ENCODE peak calls at places on chromosomes 7 and 10, in ten cellular contexts. One of them, this sample, is unnamed.

GRCh38 chr7:74289018-74289659 is at the start of gene CLIP2:
- DNase-seq in fibroblast of lung: peak; percentile 82
- DNase-seq in Peyer's patch: peak; percentile 93
- DNase-seq in heart right ventricle: peak; percentile 85
- DNase-seq in keratinocyte: no peak
- DNase-seq in cardiac muscle cell: peak; percentile 90
- DNase-seq in heart left ventricle: peak; percentile 84
- DNase-seq in ovary: peak; percentile 89
- DNase-seq in stomach: peak; percentile 84
- DNase-seq in IMR-90: peak; percentile 77
- DNase-seq in this sample: peak; percentile 79

GRCh38 chr10:77837248-77837924 is 89.2 kb downstream of the DLG5 start:
- DNase-seq in fibroblast of lung: peak; percentile 39
- DNase-seq in IMR-90: peak; percentile 78
- DNase-seq in heart left ventricle: no peak
- DNase-seq in ovary: no peak
- DNase-seq in keratinocyte: no peak
- DNase-seq in stomach: peak; percentile 31
- DNase-seq in heart right ventricle: no peak
- DNase-seq in cardiac muscle cell: peak; percentile 71
- DNase-seq in Peyer's patch: peak; percentile 49
- DNase-seq in this sample: peak; percentile 51

GRCh38 chr10:62850646-62851045 is 34.5 kb upstream of the EGR2 start:
- DNase-seq in heart left ventricle: no peak
- DNase-seq in fibroblast of lung: no peak
- DNase-seq in heart right ventricle: no peak
- DNase-seq in Peyer's patch: no peak
- DNase-seq in keratinocyte: no peak
- DNase-seq in IMR-90: no peak
- DNase-seq in cardiac muscle cell: no peak
- DNase-seq in ovary: no peak
- DNase-seq in stomach: no peak
- DNase-seq in this sample: no peak

GRCh38 chr7:116809636-116810266 is 52.6 kb upstream of the CAPZA2 start:
- DNase-seq in ovary: no peak
- DNase-seq in heart right ventricle: no peak
- DNase-seq in Peyer's patch: no peak
- DNase-seq in fibroblast of lung: peak; percentile 84
- DNase-seq in stomach: no peak
- DNase-seq in keratinocyte: no peak
- DNase-seq in IMR-90: peak; percentile 77
- DNase-seq in cardiac muscle cell: peak; percentile 83
- DNase-seq in heart left ventricle: no peak
- DNase-seq in this sample: no peak

GRCh38 chr7:44163591-44163990 is 22.5 kb upstream of the MYL7 start:
- DNase-seq in heart right ventricle: no peak
- DNase-seq in heart left ventricle: no peak
- DNase-seq in stomach: no peak
- DNase-seq in IMR-90: peak; percentile 94
- DNase-seq in fibroblast of lung: peak; percentile 72
- DNase-seq in keratinocyte: peak; percentile 11
- DNase-seq in Peyer's patch: no peak
- DNase-seq in ovary: no peak
- DNase-seq in cardiac muscle cell: no peak
- DNase-seq in this sample: no peak

GRCh38 chr7:2100278-2101205 is 132.2 kb downstream of the MAD1L1 start:
- DNase-seq in Peyer's patch: no peak
- DNase-seq in IMR-90: no peak
- DNase-seq in ovary: no peak
- DNase-seq in stomach: no peak
- DNase-seq in fibroblast of lung: no peak
- DNase-seq in keratinocyte: no peak
- DNase-seq in heart right ventricle: no peak
- DNase-seq in cardiac muscle cell: peak; percentile 75
- DNase-seq in heart left ventricle: no peak
- DNase-seq in this sample: no peak

GRCh38 chr7:155471728-155472127 is 13.8 kb downstream of the EN2 start:
- DNase-seq in stomach: no peak
- DNase-seq in fibroblast of lung: no peak
- DNase-seq in keratinocyte: no peak
- DNase-seq in IMR-90: no peak
- DNase-seq in Peyer's patch: no peak
- DNase-seq in ovary: no peak
- DNase-seq in heart left ventricle: no peak
- DNase-seq in cardiac muscle cell: no peak
- DNase-seq in heart right ventricle: no peak
- DNase-seq in this sample: no peak

GRCh38 chr7:128104109-128104742 is 73.0 kb upstream of the LRRC4 start:
- DNase-seq in Peyer's patch: peak; percentile 48
- DNase-seq in heart left ventricle: peak; percentile 56
- DNase-seq in keratinocyte: no peak
- DNase-seq in heart right ventricle: peak; percentile 25
- DNase-seq in cardiac muscle cell: no peak
- DNase-seq in fibroblast of lung: peak; percentile 18
- DNase-seq in IMR-90: no peak
- DNase-seq in stomach: no peak
- DNase-seq in ovary: peak; percentile 61
- DNase-seq in this sample: no peak

GRCh38 chr7:28621369-28621807 is 209.1 kb downstream of the CREB5 start:
- DNase-seq in stomach: no peak
- DNase-seq in heart right ventricle: no peak
- DNase-seq in IMR-90: no peak
- DNase-seq in fibroblast of lung: no peak
- DNase-seq in cardiac muscle cell: no peak
- DNase-seq in ovary: no peak
- DNase-seq in heart left ventricle: no peak
- DNase-seq in Peyer's patch: no peak
- DNase-seq in keratinocyte: no peak
- DNase-seq in this sample: no peak

GRCh38 chr7:21338728-21339164 is 89.1 kb upstream of the SP4 start:
- DNase-seq in heart left ventricle: no peak
- DNase-seq in IMR-90: no peak
- DNase-seq in ovary: no peak
- DNase-seq in fibroblast of lung: no peak
- DNase-seq in keratinocyte: no peak
- DNase-seq in cardiac muscle cell: no peak
- DNase-seq in Peyer's patch: no peak
- DNase-seq in stomach: no peak
- DNase-seq in heart right ventricle: no peak
- DNase-seq in this sample: no peak

GRCh38 chr7:101201695-101202602 is 1.1 kb upstream of the MOGAT3 start:
- DNase-seq in Peyer's patch: peak; percentile 93
- DNase-seq in stomach: peak; percentile 34
- DNase-seq in cardiac muscle cell: no peak
- DNase-seq in IMR-90: no peak
- DNase-seq in keratinocyte: no peak
- DNase-seq in heart right ventricle: no peak
- DNase-seq in fibroblast of lung: no peak
- DNase-seq in ovary: no peak
- DNase-seq in heart left ventricle: no peak
- DNase-seq in this sample: no peak
- TF ChIP-seq CTCF in Peyer's patch: no peak
- TF ChIP-seq CTCF in stomach: no peak
- TF ChIP-seq CTCF in cardiac muscle cell: no peak
- TF ChIP-seq CTCF in IMR-90: no peak
- TF ChIP-seq CTCF in keratinocyte: no peak
- TF ChIP-seq CTCF in heart right ventricle: no peak
- TF ChIP-seq CTCF in fibroblast of lung: no peak
- TF ChIP-seq CTCF in ovary: no peak
- TF ChIP-seq CTCF in heart left ventricle: no peak
- TF ChIP-seq CTCF in this sample: no peak

GRCh38 chr7:54159088-54159487 is 383.1 kb upstream of the VSTM2A start:
- DNase-seq in IMR-90: no peak
- DNase-seq in Peyer's patch: no peak
- DNase-seq in heart left ventricle: no peak
- DNase-seq in fibroblast of lung: no peak
- DNase-seq in ovary: no peak
- DNase-seq in heart right ventricle: no peak
- DNase-seq in stomach: no peak
- DNase-seq in keratinocyte: no peak
- DNase-seq in cardiac muscle cell: no peak
- DNase-seq in this sample: no peak

DNA sequence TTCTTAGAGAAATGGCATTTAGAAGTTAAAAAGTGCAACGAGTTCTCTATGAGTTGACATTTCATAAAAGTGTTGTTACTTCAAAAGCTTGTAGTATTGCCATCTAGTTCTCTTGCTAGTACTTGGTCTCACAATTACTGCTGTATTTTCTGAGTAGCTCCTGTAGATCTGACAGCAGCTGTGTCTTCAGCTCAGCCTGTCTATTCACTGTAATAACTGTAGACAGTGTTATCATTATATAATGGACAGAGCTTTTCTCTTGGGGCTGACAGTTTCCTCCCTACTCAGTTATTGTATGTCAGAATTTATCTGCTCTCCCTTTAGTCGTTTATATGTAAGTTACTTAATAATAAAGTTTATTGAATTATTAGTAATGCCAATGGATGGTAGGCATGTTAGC is 388.7 kb upstream of the VSTM2A start:
- DNase-seq in IMR-90: no peak
- DNase-seq in heart right ventricle: no peak
- DNase-seq in cardiac muscle cell: no peak
- DNase-seq in heart left ventricle: no peak
- DNase-seq in fibroblast of lung: no peak
- DNase-seq in Peyer's patch: no peak
- DNase-seq in stomach: no peak
- DNase-seq in ovary: no peak
- DNase-seq in keratinocyte: no peak
- DNase-seq in this sample: no peak
- H3K9me3 ChIP-seq in IMR-90: peaks cover 10% of the 10 kb centered on the region
- H3K9me3 ChIP-seq in heart right ventricle: no peaks in the 10 kb centered on the region
- H3K9me3 ChIP-seq in cardiac muscle cell: no peaks in the 10 kb centered on the region
- H3K9me3 ChIP-seq in heart left ventricle: no peaks in the 10 kb centered on the region
- H3K9me3 ChIP-seq in fibroblast of lung: no peaks in the 10 kb centered on the region
- H3K9me3 ChIP-seq in Peyer's patch: no peaks in the 10 kb centered on the region
- H3K9me3 ChIP-seq in stomach: no peaks in the 10 kb centered on the region
- H3K9me3 ChIP-seq in ovary: no peaks in the 10 kb centered on the region
- H3K9me3 ChIP-seq in keratinocyte: no peaks in the 10 kb centered on the region
- H3K9me3 ChIP-seq in this sample: peaks cover 9% of the 10 kb centered on the region

DNA sequence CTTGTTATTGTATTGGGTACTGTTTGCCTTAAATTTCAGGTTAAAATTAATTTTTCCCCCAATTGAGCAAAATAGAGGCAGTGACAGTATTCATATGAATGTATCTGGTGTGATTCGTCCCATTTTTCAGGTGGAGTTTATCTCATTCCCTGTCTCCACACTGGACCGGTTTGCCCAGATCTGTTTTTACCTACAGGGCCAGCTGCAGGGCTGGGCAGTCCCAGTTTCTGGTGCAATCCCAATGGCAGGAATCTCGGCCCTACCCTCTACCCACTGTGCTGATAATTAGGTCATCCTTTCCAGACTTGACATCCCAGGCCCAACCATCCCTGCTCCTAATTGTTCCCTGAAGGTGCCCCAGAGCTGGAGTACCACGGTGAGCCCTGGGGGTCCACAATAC is 49.8 kb upstream of the NFE2L3 start:
- DNase-seq in IMR-90: no peak
- DNase-seq in ovary: no peak
- DNase-seq in heart left ventricle: no peak
- DNase-seq in Peyer's patch: no peak
- DNase-seq in stomach: no peak
- DNase-seq in heart right ventricle: no peak
- DNase-seq in cardiac muscle cell: no peak
- DNase-seq in fibroblast of lung: no peak
- DNase-seq in keratinocyte: no peak
- DNase-seq in this sample: no peak
- H3K27ac ChIP-seq in IMR-90: no peak overlapping the region
- H3K27ac ChIP-seq in ovary: no peak overlapping the region
- H3K27ac ChIP-seq in heart left ventricle: peak overlapping the region; percentile 80
- H3K27ac ChIP-seq in Peyer's patch: peak overlapping the region; percentile 80
- H3K27ac ChIP-seq in stomach: peak overlapping the region; percentile 40
- H3K27ac ChIP-seq in heart right ventricle: peak overlapping the region; percentile 81
- H3K27ac ChIP-seq in cardiac muscle cell: no peak overlapping the region
- H3K27ac ChIP-seq in fibroblast of lung: no peak overlapping the region
- H3K27ac ChIP-seq in keratinocyte: no peak overlapping the region
- H3K27ac ChIP-seq in this sample: no peak overlapping the region

GRCh38 chr10:132453470-132453861 is 56.5 kb downstream of the PWWP2B start:
- DNase-seq in Peyer's patch: no peak
- DNase-seq in keratinocyte: no peak
- DNase-seq in IMR-90: no peak
- DNase-seq in stomach: no peak
- DNase-seq in ovary: no peak
- DNase-seq in heart right ventricle: no peak
- DNase-seq in heart left ventricle: peak; percentile 27
- DNase-seq in fibroblast of lung: no peak
- DNase-seq in cardiac muscle cell: no peak
- DNase-seq in this sample: no peak
- TF ChIP-seq CTCF in Peyer's patch: no peak
- TF ChIP-seq CTCF in keratinocyte: no peak
- TF ChIP-seq CTCF in IMR-90: no peak
- TF ChIP-seq CTCF in stomach: peak; percentile 36
- TF ChIP-seq CTCF in ovary: no peak
- TF ChIP-seq CTCF in heart right ventricle: no peak
- TF ChIP-seq CTCF in heart left ventricle: no peak
- TF ChIP-seq CTCF in fibroblast of lung: no peak
- TF ChIP-seq CTCF in cardiac muscle cell: no peak
- TF ChIP-seq CTCF in this sample: no peak

DNA sequence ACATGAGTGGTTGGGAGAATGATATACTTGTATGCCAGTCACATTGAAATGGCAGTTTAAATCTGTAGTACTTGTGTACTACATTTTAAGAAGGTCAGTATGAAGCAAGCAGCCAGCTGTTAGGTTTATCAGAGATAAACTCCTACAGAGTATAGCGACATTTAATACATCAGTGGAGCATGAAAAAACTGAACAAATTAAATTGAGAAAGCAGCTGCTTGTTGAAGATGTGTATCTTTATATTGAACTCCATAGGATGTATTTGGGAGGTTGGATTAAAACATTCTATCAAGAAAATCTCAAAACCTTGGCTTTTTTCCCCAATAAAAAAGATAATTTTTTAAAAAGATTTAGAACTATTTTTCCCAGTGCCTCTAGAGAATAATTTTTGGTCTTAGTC is 47.8 kb downstream of the PHF14 start:
- DNase-seq in Peyer's patch: no peak
- DNase-seq in keratinocyte: no peak
- DNase-seq in fibroblast of lung: no peak
- DNase-seq in IMR-90: no peak
- DNase-seq in ovary: no peak
- DNase-seq in stomach: no peak
- DNase-seq in heart left ventricle: no peak
- DNase-seq in heart right ventricle: no peak
- DNase-seq in cardiac muscle cell: no peak
- DNase-seq in this sample: no peak
- H3K9me3 ChIP-seq in Peyer's patch: no peaks in the 10 kb centered on the region
- H3K9me3 ChIP-seq in keratinocyte: no peaks in the 10 kb centered on the region
- H3K9me3 ChIP-seq in fibroblast of lung: no peaks in the 10 kb centered on the region
- H3K9me3 ChIP-seq in IMR-90: no peaks in the 10 kb centered on the region
- H3K9me3 ChIP-seq in ovary: no peaks in the 10 kb centered on the region
- H3K9me3 ChIP-seq in stomach: no peaks in the 10 kb centered on the region
- H3K9me3 ChIP-seq in heart left ventricle: peaks cover 6% of the 10 kb centered on the region
- H3K9me3 ChIP-seq in heart right ventricle: no peaks in the 10 kb centered on the region
- H3K9me3 ChIP-seq in cardiac muscle cell: no peaks in the 10 kb centered on the region
- H3K9me3 ChIP-seq in this sample: no peaks in the 10 kb centered on the region

GRCh38 chr10:80171248-80171660 is 34.1 kb downstream of the ANXA11 start:
- DNase-seq in heart right ventricle: no peak
- DNase-seq in ovary: no peak
- DNase-seq in heart left ventricle: no peak
- DNase-seq in cardiac muscle cell: no peak
- DNase-seq in IMR-90: no peak
- DNase-seq in stomach: peak; percentile 91
- DNase-seq in keratinocyte: peak; percentile 40
- DNase-seq in Peyer's patch: peak; percentile 44
- DNase-seq in fibroblast of lung: no peak
- DNase-seq in this sample: no peak
- H3K27ac ChIP-seq in heart right ventricle: no peak overlapping the region
- H3K27ac ChIP-seq in ovary: no peak overlapping the region
- H3K27ac ChIP-seq in heart left ventricle: no peak overlapping the region
- H3K27ac ChIP-seq in cardiac muscle cell: no peak overlapping the region
- H3K27ac ChIP-seq in IMR-90: no peak overlapping the region
- H3K27ac ChIP-seq in stomach: peak overlapping the region; percentile 87
- H3K27ac ChIP-seq in keratinocyte: no peak overlapping the region
- H3K27ac ChIP-seq in Peyer's patch: no peak overlapping the region
- H3K27ac ChIP-seq in fibroblast of lung: no peak overlapping the region
- H3K27ac ChIP-seq in this sample: peak overlapping the region; percentile 26

This sample was measured in CD4-positive, alpha-beta T cell.